ENCODE peak calls at places on chromosomes 7 and 10, in seven cellular contexts. One of them, this sample, is unnamed.

GRCh38 chr10:123883921-123884320 is 7.7 kb downstream of the CPXM2 start:
- DNase-seq in HCT116: no peak
- DNase-seq in kidney: no peak
- DNase-seq in H9: no peak
- DNase-seq in IMR-90: no peak
- DNase-seq in endothelial cell of umbilical vein: no peak
- DNase-seq in mammary epithelial cell: no peak
- DNase-seq in this sample: no peak

GRCh38 chr7:106114735-106115383 is 2.7 kb upstream of the SYPL1 start:
- DNase-seq in H9: no peak
- DNase-seq in endothelial cell of umbilical vein: no peak
- DNase-seq in IMR-90: no peak
- DNase-seq in mammary epithelial cell: no peak
- DNase-seq in HCT116: no peak
- DNase-seq in kidney: no peak
- DNase-seq in this sample: no peak

GRCh38 chr10:76880931-76881330 is 756.7 kb downstream of the KCNMA1 start:
- DNase-seq in endothelial cell of umbilical vein: no peak
- DNase-seq in IMR-90: no peak
- DNase-seq in mammary epithelial cell: no peak
- DNase-seq in HCT116: no peak
- DNase-seq in kidney: no peak
- DNase-seq in H9: no peak
- DNase-seq in this sample: no peak

GRCh38 chr7:47931788-47932425 is 16.4 kb downstream of the PKD1L1 start:
- DNase-seq in endothelial cell of umbilical vein: no peak
- DNase-seq in H9: no peak
- DNase-seq in mammary epithelial cell: peak; percentile 29
- DNase-seq in HCT116: no peak
- DNase-seq in kidney: no peak
- DNase-seq in IMR-90: peak; percentile 76
- DNase-seq in this sample: no peak

GRCh38 chr10:116101616-116102015 is 171.4 kb downstream of the GFRA1 start:
- DNase-seq in IMR-90: peak; percentile 54
- DNase-seq in H9: no peak
- DNase-seq in endothelial cell of umbilical vein: no peak
- DNase-seq in mammary epithelial cell: no peak
- DNase-seq in HCT116: no peak
- DNase-seq in kidney: no peak
- DNase-seq in this sample: no peak

GRCh38 chr10:72316748-72317435 is 37.8 kb downstream of the DNAJB12 start:
- DNase-seq in IMR-90: no peak
- DNase-seq in HCT116: no peak
- DNase-seq in H9: no peak
- DNase-seq in mammary epithelial cell: no peak
- DNase-seq in endothelial cell of umbilical vein: peak; percentile 61
- DNase-seq in kidney: peak; percentile 90
- DNase-seq in this sample: no peak

GRCh38 chr7:22419488-22419887 is 62.5 kb upstream of the RAPGEF5 start:
- DNase-seq in HCT116: no peak
- DNase-seq in IMR-90: no peak
- DNase-seq in H9: no peak
- DNase-seq in kidney: no peak
- DNase-seq in mammary epithelial cell: no peak
- DNase-seq in endothelial cell of umbilical vein: no peak
- DNase-seq in this sample: no peak

GRCh38 chr10:121485443-121486139 is 112.7 kb downstream of the FGFR2 start:
- DNase-seq in mammary epithelial cell: no peak
- DNase-seq in endothelial cell of umbilical vein: no peak
- DNase-seq in H9: no peak
- DNase-seq in kidney: no peak
- DNase-seq in IMR-90: no peak
- DNase-seq in HCT116: no peak
- DNase-seq in this sample: no peak

GRCh38 chr10:15401382-15401781 is 30.3 kb upstream of the FAM171A1 start:
- DNase-seq in mammary epithelial cell: no peak
- DNase-seq in endothelial cell of umbilical vein: no peak
- DNase-seq in kidney: no peak
- DNase-seq in H9: no peak
- DNase-seq in HCT116: no peak
- DNase-seq in IMR-90: no peak
- DNase-seq in this sample: no peak

GRCh38 chr7:13641699-13642098 is 347.8 kb downstream of the ETV1 start:
- DNase-seq in H9: no peak
- DNase-seq in IMR-90: peak; percentile 33
- DNase-seq in endothelial cell of umbilical vein: no peak
- DNase-seq in HCT116: no peak
- DNase-seq in kidney: no peak
- DNase-seq in mammary epithelial cell: no peak
- DNase-seq in this sample: peak; percentile 85

GRCh38 chr7:70334883-70335282 is 736.6 kb downstream of the AUTS2 start:
- DNase-seq in H9: no peak
- DNase-seq in kidney: no peak
- DNase-seq in endothelial cell of umbilical vein: no peak
- DNase-seq in HCT116: no peak
- DNase-seq in mammary epithelial cell: no peak
- DNase-seq in IMR-90: no peak
- DNase-seq in this sample: no peak

GRCh38 chr10:17213646-17214349 is 12.3 kb upstream of the TRDMT1 start:
- DNase-seq in endothelial cell of umbilical vein: peak; percentile 53
- DNase-seq in kidney: no peak
- DNase-seq in H9: no peak
- DNase-seq in HCT116: no peak
- DNase-seq in IMR-90: peak; percentile 83
- DNase-seq in mammary epithelial cell: peak; percentile 42
- DNase-seq in this sample: peak; percentile 61

GRCh38 chr7:100132697-100133137 is 6.0 kb downstream of the MBLAC1 start:
- DNase-seq in endothelial cell of umbilical vein: peak; percentile 55
- DNase-seq in kidney: no peak
- DNase-seq in IMR-90: peak; percentile 66
- DNase-seq in mammary epithelial cell: peak; percentile 42
- DNase-seq in HCT116: no peak
- DNase-seq in H9: peak; percentile 79
- DNase-seq in this sample: peak; percentile 68

GRCh38 chr7:47291461-47292051 is 290.4 kb downstream of the TNS3 start:
- DNase-seq in IMR-90: peak; percentile 96
- DNase-seq in mammary epithelial cell: peak; percentile 95
- DNase-seq in H9: no peak
- DNase-seq in kidney: peak; percentile 64
- DNase-seq in endothelial cell of umbilical vein: peak; percentile 62
- DNase-seq in HCT116: peak; percentile 35
- DNase-seq in this sample: peak; percentile 92

GRCh38 chr10:91551856-91552255 is 81.0 kb downstream of the PPP1R3C start:
- DNase-seq in HCT116: peak; percentile 16
- DNase-seq in H9: peak; percentile 86
- DNase-seq in IMR-90: peak; percentile 80
- DNase-seq in mammary epithelial cell: peak; percentile 25
- DNase-seq in kidney: peak; percentile 75
- DNase-seq in endothelial cell of umbilical vein: peak; percentile 78
- DNase-seq in this sample: peak; percentile 40

GRCh38 chr10:25631471-25631870 is 302.6 kb upstream of the MYO3A start:
- DNase-seq in H9: no peak
- DNase-seq in IMR-90: no peak
- DNase-seq in mammary epithelial cell: no peak
- DNase-seq in kidney: no peak
- DNase-seq in endothelial cell of umbilical vein: no peak
- DNase-seq in HCT116: no peak
- DNase-seq in this sample: no peak

GRCh38 chr7:77685219-77685618 is 11.0 kb upstream of the RSBN1L start:
- DNase-seq in mammary epithelial cell: peak; percentile 31
- DNase-seq in IMR-90: no peak
- DNase-seq in kidney: no peak
- DNase-seq in HCT116: no peak
- DNase-seq in H9: no peak
- DNase-seq in endothelial cell of umbilical vein: no peak
- DNase-seq in this sample: peak; percentile 67

DNA sequence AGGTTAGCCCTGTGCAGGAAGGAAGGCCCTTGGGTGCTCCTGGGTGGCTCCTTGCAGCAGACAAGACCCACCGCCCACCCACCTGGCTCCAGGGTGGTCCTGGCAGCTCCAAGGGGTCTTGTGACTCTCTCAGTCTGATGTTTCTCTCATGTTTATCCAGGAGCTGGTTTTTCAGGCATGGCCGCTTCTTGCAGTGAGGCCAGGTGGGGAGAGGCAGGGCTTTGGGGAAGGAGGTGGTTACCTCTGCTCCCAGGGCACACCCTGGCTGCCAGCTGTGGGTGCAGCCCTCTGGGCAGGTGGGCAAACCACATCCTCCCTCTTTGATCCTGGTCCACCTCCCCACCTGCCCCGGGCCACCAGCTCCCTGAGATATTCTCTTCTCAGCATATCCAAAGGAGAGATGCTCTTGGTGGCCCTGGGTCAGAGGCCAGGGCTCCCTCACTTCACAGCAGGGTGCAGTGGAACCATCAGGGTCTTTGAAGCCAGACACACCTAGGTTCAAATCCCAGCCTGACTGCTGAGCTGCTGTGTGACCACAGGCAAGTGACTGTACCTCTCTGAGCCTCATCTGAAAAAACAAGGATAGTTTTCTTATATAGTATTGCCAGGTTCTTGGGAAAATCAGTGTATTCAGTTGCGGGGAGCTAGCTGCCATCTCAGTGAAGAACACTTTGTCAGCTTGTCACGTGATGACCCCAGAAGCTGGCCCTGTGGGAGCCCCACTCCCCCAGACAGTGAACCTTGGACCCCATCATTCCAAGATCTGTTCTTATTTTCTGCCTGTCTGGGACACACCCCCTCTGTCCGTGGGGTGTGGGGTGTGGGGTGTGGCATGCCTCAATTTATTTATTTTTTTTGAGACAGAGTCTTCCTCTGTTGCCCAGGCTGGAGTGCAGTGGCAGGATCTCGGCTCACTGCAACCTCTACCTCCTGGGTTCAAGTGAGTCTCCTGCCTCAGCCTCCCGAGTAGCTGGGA is 11.5 kb downstream of the GTF2IRD1 start:
- DNase-seq in H9: no peak
- DNase-seq in mammary epithelial cell: no peak
- DNase-seq in HCT116: no peak
- DNase-seq in endothelial cell of umbilical vein: no peak
- DNase-seq in kidney: no peak
- DNase-seq in IMR-90: no peak
- DNase-seq in this sample: peak; percentile 47
- H3K27ac ChIP-seq in H9: no peak overlapping the region
- H3K27ac ChIP-seq in mammary epithelial cell: no peak overlapping the region
- H3K27ac ChIP-seq in HCT116: no peak overlapping the region
- H3K27ac ChIP-seq in endothelial cell of umbilical vein: no peak overlapping the region
- H3K27ac ChIP-seq in kidney: no peak overlapping the region
- H3K27ac ChIP-seq in IMR-90: no peak overlapping the region
- H3K27ac ChIP-seq in this sample: no peak overlapping the region

GRCh38 chr10:132418520-132419416 is 21.8 kb downstream of the PWWP2B start:
- DNase-seq in IMR-90: no peak
- DNase-seq in kidney: peak; percentile 94
- DNase-seq in H9: peak; percentile 98
- DNase-seq in endothelial cell of umbilical vein: no peak
- DNase-seq in HCT116: peak; percentile 49
- DNase-seq in mammary epithelial cell: no peak
- DNase-seq in this sample: peak; percentile 79
- H3K9ac ChIP-seq in IMR-90: no peak overlapping the region
- H3K9ac ChIP-seq in kidney: no peak overlapping the region
- H3K9ac ChIP-seq in H9: no peak overlapping the region
- H3K9ac ChIP-seq in endothelial cell of umbilical vein: no peak overlapping the region
- H3K9ac ChIP-seq in HCT116: peak overlapping the region; percentile 39
- H3K9ac ChIP-seq in mammary epithelial cell: no peak overlapping the region
- H3K9ac ChIP-seq in this sample: peak overlapping the region; percentile 67

GRCh38 chr10:131746785-131747184 is 154.0 kb upstream of the PPP2R2D start:
- DNase-seq in HCT116: peak; percentile 13
- DNase-seq in endothelial cell of umbilical vein: no peak
- DNase-seq in IMR-90: no peak
- DNase-seq in H9: no peak
- DNase-seq in kidney: no peak
- DNase-seq in mammary epithelial cell: no peak
- DNase-seq in this sample: no peak
- H3K27ac ChIP-seq in HCT116: no peak overlapping the region
- H3K27ac ChIP-seq in endothelial cell of umbilical vein: no peak overlapping the region
- H3K27ac ChIP-seq in IMR-90: no peak overlapping the region
- H3K27ac ChIP-seq in H9: no peak overlapping the region
- H3K27ac ChIP-seq in kidney: no peak overlapping the region
- H3K27ac ChIP-seq in mammary epithelial cell: no peak overlapping the region
- H3K27ac ChIP-seq in this sample: no peak overlapping the region

GRCh38 chr10:13327516-13327915 is 20.6 kb downstream of the SEPHS1 start:
- DNase-seq in endothelial cell of umbilical vein: peak; percentile 28
- DNase-seq in H9: no peak
- DNase-seq in mammary epithelial cell: no peak
- DNase-seq in HCT116: no peak
- DNase-seq in IMR-90: no peak
- DNase-seq in kidney: no peak
- DNase-seq in this sample: no peak

GRCh38 chr10:13328588-13328987 is 19.5 kb downstream of the SEPHS1 start:
- DNase-seq in endothelial cell of umbilical vein: no peak
- DNase-seq in IMR-90: no peak
- DNase-seq in kidney: no peak
- DNase-seq in H9: no peak
- DNase-seq in HCT116: no peak
- DNase-seq in mammary epithelial cell: no peak
- DNase-seq in this sample: no peak

GRCh38 chr10:13331641-13332040 is 16.5 kb downstream of the SEPHS1 start:
- DNase-seq in IMR-90: no peak
- DNase-seq in mammary epithelial cell: no peak
- DNase-seq in kidney: no peak
- DNase-seq in H9: no peak
- DNase-seq in HCT116: no peak
- DNase-seq in endothelial cell of umbilical vein: no peak
- DNase-seq in this sample: no peak

GRCh38 chr10:13328126-13328525 is 20.0 kb downstream of the SEPHS1 start:
- DNase-seq in IMR-90: no peak
- DNase-seq in mammary epithelial cell: no peak
- DNase-seq in endothelial cell of umbilical vein: no peak
- DNase-seq in kidney: no peak
- DNase-seq in HCT116: no peak
- DNase-seq in H9: no peak
- DNase-seq in this sample: no peak

DNA sequence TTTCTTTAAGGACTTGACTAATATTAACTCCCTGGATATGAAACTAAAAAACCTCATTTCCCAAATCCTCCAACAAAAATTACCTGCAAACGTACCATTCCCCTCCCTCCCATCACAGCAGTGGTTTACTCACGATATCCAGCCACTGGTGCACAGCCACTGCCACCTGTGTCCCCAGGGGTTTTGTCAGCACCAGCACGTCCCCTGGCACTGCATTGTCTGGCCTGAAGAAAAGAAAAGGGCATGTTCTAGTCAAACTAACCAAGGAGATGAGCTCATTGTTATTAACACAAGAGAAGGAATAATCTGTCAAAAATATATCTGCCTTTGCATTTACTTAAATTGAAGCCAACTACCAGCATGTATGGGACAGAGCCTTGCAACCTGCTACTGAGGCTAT is 18.5 kb downstream of the SEPHS1 start:
- DNase-seq in endothelial cell of umbilical vein: no peak
- DNase-seq in H9: no peak
- DNase-seq in mammary epithelial cell: no peak
- DNase-seq in HCT116: no peak
- DNase-seq in kidney: no peak
- DNase-seq in IMR-90: no peak
- DNase-seq in this sample: no peak
- H3K9ac ChIP-seq in endothelial cell of umbilical vein: no peak overlapping the region
- H3K9ac ChIP-seq in H9: no peak overlapping the region
- H3K9ac ChIP-seq in mammary epithelial cell: no peak overlapping the region
- H3K9ac ChIP-seq in HCT116: no peak overlapping the region
- H3K9ac ChIP-seq in kidney: no peak overlapping the region
- H3K9ac ChIP-seq in IMR-90: no peak overlapping the region
- H3K9ac ChIP-seq in this sample: no peak overlapping the region